ENCODE peak calls at places on chromosomes 11 and 22, in eight cellular contexts. G is amniotic epithelial cell; E is HS-5; Y is AG10803; Z is NB4; J is stimulated activated CD4-positive, alpha-beta T cell treated with anti-CD3 and anti-CD28 coated beads, Interleukin-15, amount 100 ng/mL, for 48 hours; V is ovary; X is GM03348. O is an unnamed sample.

GRCh38 chr11:4804280-4804679 is at the start of gene OR52R1:
- DNase-seq in G (no peak), E (no peak), Y (no peak), Z (no peak), J (no peak), V (no peak), X (no peak), O (no peak)

GRCh38 chr11:130121430-130121978 is 38.1 kb upstream of the ST14 start:
- DNase-seq in G (peak), E (no peak), Y (peak), Z (no peak), J (no peak), V (no peak), X (peak), O (peak)

GRCh38 chr22:49833340-49834007 is 5.8 kb upstream of the BRD1 start:
- DNase-seq in G (no peak), E (no peak), Y (no peak), Z (no peak), J (no peak), V (no peak), X (no peak), O (no peak)

GRCh38 chr11:433111-433510 is 8.7 kb downstream of the ANO9 start:
- DNase-seq in G (no peak), E (no peak), Y (no peak), Z (no peak), J (no peak), V (no peak), X (no peak), O (no peak)

GRCh38 chr22:42955087-42955630 is 59.8 kb downstream of the PACSIN2 start:
- DNase-seq in G (no peak), E (no peak), Y (no peak), Z (no peak), J (no peak), V (no peak), X (no peak), O (no peak)

GRCh38 chr11:17552392-17553248 is 5.6 kb downstream of the OTOG start:
- DNase-seq in G (no peak), E (no peak), Y (peak), Z (no peak), J (no peak), V (no peak), X (no peak), O (no peak)

GRCh38 chr11:101127348-101127698 is 2.3 kb downstream of the PGR start:
- DNase-seq in G (no peak), E (no peak), Y (no peak), Z (no peak), J (no peak), V (peak), X (peak), O (no peak)

GRCh38 chr22:23697031-23697970 is 6.5 kb downstream of the RGL4 start:
- DNase-seq in G (no peak), E (no peak), Y (no peak), Z (no peak), J (no peak), V (no peak), X (no peak), O (no peak)

GRCh38 chr11:117950320-117950719 is 21.1 kb upstream of the TMPRSS13 start:
- DNase-seq in G (no peak), E (no peak), Y (no peak), Z (peak), J (peak), V (no peak), X (no peak), O (peak)

GRCh38 chr11:79406376-79406775 is 34.5 kb downstream of the TENM4 start:
- DNase-seq in G (no peak), E (no peak), Y (no peak), Z (peak), J (no peak), V (no peak), X (no peak), O (no peak)

GRCh38 chr11:30455025-30455424 is 131.1 kb downstream of the MPPED2 start:
- DNase-seq in G (no peak), E (no peak), Y (no peak), Z (no peak), J (no peak), V (no peak), X (no peak), O (no peak)

GRCh38 chr22:42714308-42714707 is 6.4 kb downstream of the A4GALT start:
- DNase-seq in G (peak), E (no peak), Y (no peak), Z (no peak), J (no peak), V (no peak), X (no peak), O (no peak)

GRCh38 chr11:116976941-116977570 is 121.2 kb downstream of the SIK3 start:
- DNase-seq in G (no peak), E (no peak), Y (peak), Z (no peak), J (no peak), V (no peak), X (peak), O (peak)

GRCh38 chr11:40425168-40425567 is 1034.3 kb downstream of the LRRC4C start:
- DNase-seq in G (no peak), E (no peak), Y (no peak), Z (no peak), J (no peak), V (no peak), X (no peak), O (no peak)

GRCh38 chr11:92808009-92808408 is 161.4 kb upstream of the MTNR1B start:
- DNase-seq in G (no peak), E (no peak), Y (no peak), Z (no peak), J (no peak), V (no peak), X (no peak), O (no peak)

GRCh38 chr11:111672949-111673348 is 70.7 kb downstream of the SIK2 start:
- DNase-seq in G (no peak), E (no peak), Y (no peak), Z (no peak), J (no peak), V (no peak), X (no peak), O (no peak)

GRCh38 chr11:77147668-77148321 is 19.7 kb downstream of the MYO7A start:
- DNase-seq in G (peak), E (no peak), Y (no peak), Z (peak), J (no peak), V (no peak), X (no peak), O (peak)

GRCh38 chr11:66969584-66970205 is 5.4 kb upstream of the C11orf86 start:
- DNase-seq in G (peak), E (no peak), Y (peak), Z (no peak), J (no peak), V (no peak), X (peak), O (peak)

GRCh38 chr11:28636566-28636965 is 528.4 kb downstream of the METTL15 start:
- DNase-seq in G (no peak), E (no peak), Y (peak), Z (no peak), J (no peak), V (no peak), X (peak), O (no peak)

GRCh38 chr11:122681070-122681469 is 25.5 kb downstream of the UBASH3B start:
- DNase-seq in G (no peak), E (no peak), Y (no peak), Z (no peak), J (no peak), V (no peak), X (no peak), O (no peak)

GRCh38 chr11:45655347-45655756 is 10.1 kb downstream of the CHST1 start:
- DNase-seq in G (peak), E (no peak), Y (peak), Z (peak), J (peak), V (peak), X (peak), O (peak)

GRCh38 chr11:10314199-10315072 is 9.6 kb downstream of the ADM start:
- DNase-seq in G (peak), E (no peak), Y (peak), Z (peak), J (no peak), V (no peak), X (no peak), O (peak)

GRCh38 chr11:35487532-35488078 is 37.8 kb downstream of the PAMR1 start:
- DNase-seq in G (peak), E (no peak), Y (peak), Z (peak), J (no peak), V (no peak), X (peak), O (peak)

GRCh38 chr11:44744160-44744559 is 17.4 kb downstream of the TSPAN18 start:
- DNase-seq in G (no peak), E (no peak), Y (peak), Z (no peak), J (no peak), V (no peak), X (peak), O (no peak)

GRCh38 chr22:20418211-20418788 is 19.3 kb downstream of the SCARF2 start:
- DNase-seq in G (peak), E (peak), Y (peak), Z (peak), J (peak), V (peak), X (peak), O (peak)

GRCh38 chr11:17256512-17256911 is 20.0 kb upstream of the NUCB2 start:
- DNase-seq in G (peak), E (peak), Y (peak), Z (no peak), J (no peak), V (no peak), X (peak), O (peak)

GRCh38 chr11:73946798-73947458 is 3.9 kb upstream of the DNAJB13 start:
- DNase-seq in G (no peak), E (no peak), Y (no peak), Z (no peak), J (no peak), V (no peak), X (no peak), O (no peak)

GRCh38 chr11:75924966-75925784 is 110.2 kb downstream of the UVRAG start:
- DNase-seq in G (no peak), E (no peak), Y (peak), Z (no peak), J (no peak), V (no peak), X (peak), O (no peak)

GRCh38 chr22:48101704-48102103 is 1339.3 kb downstream of the TBC1D22A start:
- DNase-seq in G (no peak), E (no peak), Y (no peak), Z (no peak), J (no peak), V (no peak), X (no peak), O (no peak)

GRCh38 chr11:93605638-93606037 is 55.8 kb upstream of the CEP295 start:
- DNase-seq in G (no peak), E (no peak), Y (no peak), Z (no peak), J (no peak), V (no peak), X (no peak), O (no peak)

GRCh38 chr11:75338516-75339218 is 12.8 kb downstream of the ARRB1 start:
- DNase-seq in G (peak), E (no peak), Y (peak), Z (peak), J (no peak), V (no peak), X (peak), O (peak)

GRCh38 chr22:25514436-25514835 is 50.0 kb upstream of the GRK3 start:
- DNase-seq in G (no peak), E (peak), Y (no peak), Z (no peak), J (no peak), V (no peak), X (no peak), O (no peak)